ENCODE peak calls at places on chromosomes 3 and 15, in six cellular contexts. One of them, this sample, is unnamed.

GRCh38 chr15:66630801-66631351 is 65.1 kb upstream of the LCTL start:
- DNase-seq in activated effector memory CD4-positive, alpha-beta T cell treated with Interleukin-2 at 50 U/mL for 16 hours: no peak
- DNase-seq in WERI-Rb-1: no peak
- DNase-seq in DMS153: no peak
- DNase-seq in anterior cingulate cortex: no peak
- DNase-seq in NCI-H2081: no peak
- DNase-seq in this sample: no peak

GRCh38 chr3:198071602-198072285 is 111.7 kb downstream of the LMLN start:
- DNase-seq in activated effector memory CD4-positive, alpha-beta T cell treated with Interleukin-2 at 50 U/mL for 16 hours: no peak
- DNase-seq in WERI-Rb-1: no peak
- DNase-seq in DMS153: no peak
- DNase-seq in anterior cingulate cortex: no peak
- DNase-seq in NCI-H2081: no peak
- DNase-seq in this sample: peak; percentile 57

GRCh38 chr15:78873796-78874761 is 1.4 kb downstream of the MORF4L1 start:
- DNase-seq in activated effector memory CD4-positive, alpha-beta T cell treated with Interleukin-2 at 50 U/mL for 16 hours: peak; percentile 12
- DNase-seq in WERI-Rb-1: no peak
- DNase-seq in DMS153: no peak
- DNase-seq in anterior cingulate cortex: no peak
- DNase-seq in NCI-H2081: no peak
- DNase-seq in this sample: no peak

GRCh38 chr3:109050591-109051167 is 67.3 kb downstream of the MORC1 start:
- DNase-seq in activated effector memory CD4-positive, alpha-beta T cell treated with Interleukin-2 at 50 U/mL for 16 hours: no peak
- DNase-seq in WERI-Rb-1: peak; percentile 34
- DNase-seq in DMS153: no peak
- DNase-seq in anterior cingulate cortex: no peak
- DNase-seq in NCI-H2081: peak; percentile 2
- DNase-seq in this sample: no peak

GRCh38 chr15:62413786-62414185 is 248.7 kb upstream of the C2CD4B start:
- DNase-seq in activated effector memory CD4-positive, alpha-beta T cell treated with Interleukin-2 at 50 U/mL for 16 hours: no peak
- DNase-seq in WERI-Rb-1: no peak
- DNase-seq in DMS153: no peak
- DNase-seq in anterior cingulate cortex: no peak
- DNase-seq in NCI-H2081: no peak
- DNase-seq in this sample: no peak

GRCh38 chr3:47117803-47118364 is 46.0 kb downstream of the SETD2 start:
- DNase-seq in activated effector memory CD4-positive, alpha-beta T cell treated with Interleukin-2 at 50 U/mL for 16 hours: no peak
- DNase-seq in WERI-Rb-1: no peak
- DNase-seq in DMS153: no peak
- DNase-seq in anterior cingulate cortex: no peak
- DNase-seq in NCI-H2081: no peak
- DNase-seq in this sample: peak; percentile 4

GRCh38 chr15:39301589-39301999 is 279.3 kb upstream of the THBS1 start:
- DNase-seq in activated effector memory CD4-positive, alpha-beta T cell treated with Interleukin-2 at 50 U/mL for 16 hours: no peak
- DNase-seq in WERI-Rb-1: no peak
- DNase-seq in DMS153: no peak
- DNase-seq in anterior cingulate cortex: no peak
- DNase-seq in NCI-H2081: no peak
- DNase-seq in this sample: no peak

GRCh38 chr3:55481067-55481917 is 5.8 kb downstream of the WNT5A start:
- DNase-seq in activated effector memory CD4-positive, alpha-beta T cell treated with Interleukin-2 at 50 U/mL for 16 hours: no peak
- DNase-seq in WERI-Rb-1: peak; percentile 26
- DNase-seq in DMS153: no peak
- DNase-seq in anterior cingulate cortex: no peak
- DNase-seq in NCI-H2081: no peak
- DNase-seq in this sample: no peak

GRCh38 chr3:133954961-133955360 is 59.3 kb upstream of the RAB6B start:
- DNase-seq in activated effector memory CD4-positive, alpha-beta T cell treated with Interleukin-2 at 50 U/mL for 16 hours: no peak
- DNase-seq in WERI-Rb-1: no peak
- DNase-seq in DMS153: no peak
- DNase-seq in anterior cingulate cortex: no peak
- DNase-seq in NCI-H2081: no peak
- DNase-seq in this sample: no peak

GRCh38 chr15:55277116-55277564 is 12.5 kb downstream of the RAB27A start:
- DNase-seq in activated effector memory CD4-positive, alpha-beta T cell treated with Interleukin-2 at 50 U/mL for 16 hours: peak; percentile 30
- DNase-seq in WERI-Rb-1: no peak
- DNase-seq in DMS153: no peak
- DNase-seq in anterior cingulate cortex: no peak
- DNase-seq in NCI-H2081: no peak
- DNase-seq in this sample: no peak

GRCh38 chr3:138863776-138864113 is 29.0 kb upstream of the PIK3CB start:
- DNase-seq in activated effector memory CD4-positive, alpha-beta T cell treated with Interleukin-2 at 50 U/mL for 16 hours: no peak
- DNase-seq in WERI-Rb-1: no peak
- DNase-seq in DMS153: no peak
- DNase-seq in anterior cingulate cortex: no peak
- DNase-seq in NCI-H2081: no peak
- DNase-seq in this sample: no peak

GRCh38 chr3:122000936-122001605 is 21.0 kb downstream of the ILDR1 start:
- DNase-seq in activated effector memory CD4-positive, alpha-beta T cell treated with Interleukin-2 at 50 U/mL for 16 hours: no peak
- DNase-seq in WERI-Rb-1: no peak
- DNase-seq in DMS153: no peak
- DNase-seq in anterior cingulate cortex: no peak
- DNase-seq in NCI-H2081: no peak
- DNase-seq in this sample: no peak